ENCODE peak calls at places on chromosomes 13 and 19, in seven cellular contexts. Q is heart left ventricle, I is uterus, Y is transverse colon, F is prostate gland, M is IMR-90, J is esophagus muscularis mucosa. G is an unnamed sample.

GRCh38 chr19:20247016-20247683 is 80.1 kb downstream of the ZNF486 start:
- DNase-seq in Q (no peak), I (peak; percentile 48), Y (no peak), F (peak; percentile 19), M (no peak), J (no peak), G (no peak)

GRCh38 chr13:104001766-104002165 is 935.5 kb upstream of the SLC10A2 start:
- DNase-seq in Q (no peak), I (no peak), Y (no peak), F (no peak), M (no peak), J (no peak), G (no peak)

GRCh38 chr19:23033721-23034120 is 30.7 kb upstream of the ZNF728 start:
- DNase-seq in Q (no peak), I (no peak), Y (no peak), F (no peak), M (no peak), J (no peak), G (no peak)

GRCh38 chr13:98576963-98577822 is at the start of gene STK24:
- DNase-seq in Q (peak; percentile 85), I (peak; percentile 76), Y (peak; percentile 78), F (peak; percentile 65), M (peak; percentile 74), J (no peak), G (peak; percentile 57)

GRCh38 chr13:47168086-47168485 is 271.2 kb upstream of the HTR2A start:
- DNase-seq in Q (no peak), I (no peak), Y (no peak), F (no peak), M (peak; percentile 92), J (no peak), G (no peak)

GRCh38 chr13:102597029-102598015 is 536 bp downstream of the TPP2 start:
- DNase-seq in Q (peak; percentile 43), I (peak; percentile 32), Y (peak; percentile 35), F (no peak), M (peak; percentile 52), J (no peak), G (no peak)

GRCh38 chr19:57269515-57270250 is 10.6 kb upstream of the ZNF460 start:
- DNase-seq in Q (no peak), I (no peak), Y (no peak), F (no peak), M (peak; percentile 96), J (no peak), G (no peak)

GRCh38 chr13:73259061-73259908 is 200.5 kb downstream of the KLF5 start:
- DNase-seq in Q (no peak), I (peak; percentile 20), Y (no peak), F (no peak), M (peak; percentile 12), J (no peak), G (no peak)

GRCh38 chr13:99395436-99395835 is 88.2 kb upstream of the GPR183 start:
- DNase-seq in Q (no peak), I (no peak), Y (no peak), F (no peak), M (no peak), J (no peak), G (no peak)

GRCh38 chr13:63838366-63839110 is 2422.9 kb upstream of the PCDH20 start:
- DNase-seq in Q (no peak), I (no peak), Y (no peak), F (no peak), M (no peak), J (peak; percentile 87), G (no peak)

GRCh38 chr19:39038098-39038497 is 5.7 kb upstream of the FBXO27 start:
- DNase-seq in Q (no peak), I (peak; percentile 18), Y (peak; percentile 9), F (peak; percentile 59), M (peak; percentile 25), J (no peak), G (no peak)

GRCh38 chr19:38596057-38596981 is 21.4 kb downstream of the MAP4K1 start:
- DNase-seq in Q (peak; percentile 33), I (no peak), Y (peak; percentile 52), F (no peak), M (no peak), J (no peak), G (peak; percentile 62)

GRCh38 chr19:22595918-22596341 is 38.2 kb upstream of the ZNF492 start:
- DNase-seq in Q (peak; percentile 72), I (peak; percentile 72), Y (no peak), F (no peak), M (no peak), J (peak; percentile 81), G (no peak)

GRCh38 chr13:61156753-61157152 is 258.9 kb downstream of the PCDH20 start:
- DNase-seq in Q (no peak), I (no peak), Y (no peak), F (no peak), M (no peak), J (no peak), G (no peak)

GRCh38 chr13:34017231-34017630 is 199.3 kb downstream of the RFC3 start:
- DNase-seq in Q (no peak), I (no peak), Y (no peak), F (no peak), M (no peak), J (no peak), G (no peak)

DNA sequence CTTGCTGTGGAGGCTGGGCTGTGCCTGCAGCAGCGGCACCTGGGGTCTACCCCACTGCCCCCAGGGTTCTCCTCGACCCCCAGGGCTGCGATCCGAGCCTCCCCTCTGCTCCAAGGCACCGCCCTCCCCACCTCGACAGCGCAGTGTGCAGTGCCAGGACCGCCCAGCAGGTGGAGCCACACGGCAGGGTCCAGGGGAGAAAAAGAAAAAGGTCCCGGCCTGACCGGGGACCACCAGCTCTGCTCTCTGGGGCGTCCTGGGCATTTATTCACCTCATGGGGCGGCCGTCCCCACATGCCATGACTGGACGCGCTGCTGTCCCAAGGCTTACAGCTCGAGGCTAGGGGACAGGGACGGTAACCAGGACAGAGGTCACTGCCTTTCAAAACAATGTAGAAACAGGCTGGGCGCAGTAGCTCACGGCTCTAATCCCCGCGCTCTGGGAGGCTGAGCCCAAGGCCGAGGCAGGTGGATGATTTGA is 10.6 kb downstream of the REXO1 start:
- DNase-seq in Q (no peak), I (no peak), Y (peak; percentile 72), F (no peak), M (no peak), J (no peak), G (no peak)
- TF ChIP-seq POLR2A in Q (no peak), I (no peak), Y (no peak), F (no peak), M (no peak), J (no peak), G (no peak)

GRCh38 chr13:24271231-24271610 is 38.2 kb upstream of the C1QTNF9 start:
- DNase-seq in Q (no peak), I (no peak), Y (no peak), F (no peak), M (no peak), J (no peak), G (no peak)
- H3K4me1 ChIP-seq in Q (peaks cover 8% of the 10 kb centered on the region), I (peaks cover 8% of the 10 kb centered on the region), Y (peaks cover 33% of the 10 kb centered on the region), F (peaks cover 7% of the 10 kb centered on the region), M (peaks cover 18% of the 10 kb centered on the region), J (peaks cover 57% of the 10 kb centered on the region), G (peaks cover 24% of the 10 kb centered on the region)

DNA sequence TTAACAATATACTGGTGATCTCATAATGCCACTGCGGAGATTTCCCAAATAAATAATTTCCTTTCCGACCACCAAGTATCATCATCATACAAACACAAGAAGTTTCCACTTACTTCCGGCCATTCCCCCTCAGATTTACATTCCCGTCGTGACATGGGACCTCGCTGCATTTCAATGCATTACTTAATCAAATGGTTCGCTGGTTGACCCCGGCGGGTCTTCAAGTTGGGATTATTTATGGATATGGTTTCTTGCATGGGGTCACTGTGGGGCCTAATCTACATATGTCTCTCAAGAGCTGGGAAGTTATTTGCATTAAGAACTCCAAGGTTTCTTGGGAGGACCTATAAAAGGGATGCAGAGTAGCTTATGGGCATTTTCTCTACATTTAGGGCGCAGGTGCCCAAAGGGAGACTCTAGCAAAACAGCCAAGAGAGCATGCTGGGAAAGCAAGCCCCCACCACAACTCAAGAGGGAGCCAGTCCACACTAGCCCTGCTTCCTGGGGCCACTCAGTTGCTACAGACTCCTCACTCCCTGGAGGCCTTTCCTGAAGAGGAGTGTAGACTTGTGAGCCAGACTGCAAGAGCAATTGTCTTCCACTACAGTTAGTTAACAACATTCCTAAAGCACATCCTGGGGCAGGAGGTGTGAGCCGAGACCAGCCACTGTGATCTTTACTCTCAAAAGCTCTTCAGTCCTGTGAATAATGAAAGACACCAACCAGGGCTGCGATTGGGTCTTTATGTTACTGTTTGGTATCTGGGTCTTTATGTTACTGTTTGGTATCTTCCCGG is 125.3 kb downstream of the KATNAL1 start:
- DNase-seq in Q (no peak), I (no peak), Y (no peak), F (no peak), M (no peak), J (peak; percentile 89), G (no peak)
- TF ChIP-seq POLR2A in Q (no peak), I (no peak), Y (no peak), F (no peak), M (no peak), J (no peak), G (no peak)

DNA sequence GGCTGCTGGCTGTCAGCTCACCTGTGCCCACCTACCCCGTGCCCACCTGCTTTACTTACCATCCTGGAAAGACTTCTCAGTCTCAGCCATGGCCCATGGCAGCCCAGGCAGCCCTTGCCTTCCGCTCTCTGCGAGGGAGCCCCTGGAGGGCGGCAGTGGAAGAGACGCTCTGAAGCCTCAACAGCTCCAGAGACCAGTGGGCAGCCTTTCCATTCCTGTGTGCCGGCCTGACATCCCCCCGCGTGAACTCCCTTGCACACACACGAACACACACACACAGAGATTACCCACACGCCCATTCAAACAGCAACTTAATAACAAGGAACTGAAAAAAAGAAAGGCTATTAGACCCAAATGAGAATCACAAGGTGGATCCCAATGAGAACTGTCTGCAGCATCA is 14.2 kb upstream of the RASA3 start:
- DNase-seq in Q (no peak), I (no peak), Y (no peak), F (no peak), M (no peak), J (no peak), G (no peak)
- H3K4me1 ChIP-seq in Q (no peaks in the 10 kb centered on the region), I (no peaks in the 10 kb centered on the region), Y (peaks cover 30% of the 10 kb centered on the region), F (peaks cover 3% of the 10 kb centered on the region), M (peaks cover 8% of the 10 kb centered on the region), J (peaks cover 21% of the 10 kb centered on the region), G (peaks cover 20% of the 10 kb centered on the region)

DNA sequence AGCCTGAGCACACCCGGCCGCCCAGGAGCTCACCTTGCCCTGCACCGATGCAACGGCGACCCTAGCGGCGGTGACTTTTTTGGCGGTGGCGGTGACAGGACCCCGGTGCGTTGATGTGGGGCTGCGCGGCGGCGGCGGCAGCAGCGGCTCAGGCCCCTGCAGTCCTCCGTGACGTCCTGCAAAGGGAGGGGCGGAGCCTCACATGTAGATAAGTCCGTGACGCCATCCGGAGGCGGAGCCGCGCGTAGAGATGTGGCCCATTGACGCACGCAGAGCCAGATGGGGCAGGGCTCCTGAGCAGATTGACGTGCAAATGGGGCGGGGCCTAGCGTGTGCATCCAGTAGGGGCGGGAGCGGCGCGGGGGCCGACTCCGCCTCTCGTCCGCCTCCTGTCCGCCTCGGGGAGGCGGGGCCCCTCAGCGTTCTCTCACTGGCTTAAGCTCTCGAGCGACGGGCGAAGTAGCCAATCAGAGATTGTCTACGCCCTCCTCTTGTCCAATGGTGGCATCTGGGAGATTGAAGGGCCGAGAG is at the start of gene RAB3A:
- DNase-seq in Q (peak; percentile 100), I (peak; percentile 100), Y (peak; percentile 100), F (peak; percentile 100), M (peak; percentile 100), J (peak; percentile 100), G (peak; percentile 100)
- TF ChIP-seq POLR2A in Q (peak; percentile 60), I (peak; percentile 45), Y (peak; percentile 79), F (peak; percentile 76), M (peak; percentile 70), J (no peak), G (no peak)